ENCODE peak calls at places on chromosome 10, in ten cellular contexts. X is stimulated activated CD4-positive, alpha-beta T cell treated with anti-CD3 and anti-CD28 coated beads, Interleukin-12 subunit alpha, Interleukin-12 subunit beta, amount 100 ng/mL, for 48 hours; R is kidney tubule cell; G is stimulated activated CD8-positive, alpha-beta memory T cell treated with anti-CD3 and anti-CD28 coated beads, Interleukin-15, amount 100 ng/mL, for 24 hours; Y is mucosa of gallbladder; O is Right ventricle myocardium inferior; N is NCI-H774; F is NCI-H1436; P is lower leg skin; Z is A172. I is an unnamed sample.

GRCh38 chr10:62627985-62628384 is 176.5 kb upstream of the ADO start:
- DNase-seq in X (no peak), R (peak; percentile 71), G (no peak), Y (no peak), O (no peak), N (no peak), F (no peak), P (no peak), Z (no peak), I (no peak)

GRCh38 chr10:3206516-3207157 is 34.1 kb upstream of the PITRM1 start:
- DNase-seq in X (no peak), R (no peak), G (no peak), Y (no peak), O (peak; percentile 56), N (no peak), F (no peak), P (no peak), Z (no peak), I (no peak)

GRCh38 chr10:98332623-98333269 is 64.8 kb upstream of the LOXL4 start:
- DNase-seq in X (no peak), R (no peak), G (no peak), Y (no peak), O (no peak), N (no peak), F (no peak), P (no peak), Z (no peak), I (no peak)

GRCh38 chr10:74738985-74739567 is 87.3 kb upstream of the KAT6B start:
- DNase-seq in X (no peak), R (no peak), G (no peak), Y (no peak), O (no peak), N (no peak), F (no peak), P (no peak), Z (no peak), I (no peak)

GRCh38 chr10:130411496-130412070 is 275.4 kb downstream of the GLRX3 start:
- DNase-seq in X (no peak), R (no peak), G (no peak), Y (no peak), O (no peak), N (no peak), F (no peak), P (no peak), Z (no peak), I (no peak)

GRCh38 chr10:15140640-15141039 is 27.9 kb downstream of the NMT2 start:
- DNase-seq in X (no peak), R (no peak), G (no peak), Y (no peak), O (no peak), N (no peak), F (no peak), P (no peak), Z (no peak), I (no peak)

GRCh38 chr10:68787813-68788212 is 39.5 kb upstream of the STOX1 start:
- DNase-seq in X (no peak), R (no peak), G (no peak), Y (no peak), O (no peak), N (no peak), F (no peak), P (no peak), Z (no peak), I (no peak)

GRCh38 chr10:123147635-123148413 is at the start of gene HMX2:
- DNase-seq in X (no peak), R (no peak), G (no peak), Y (no peak), O (no peak), N (peak; percentile 20), F (peak; percentile 84), P (no peak), Z (no peak), I (no peak)

GRCh38 chr10:100996678-100997363 is 2.8 kb upstream of the LZTS2 start:
- DNase-seq in X (peak; percentile 28), R (peak; percentile 42), G (no peak), Y (no peak), O (no peak), N (peak; percentile 4), F (peak; percentile 22), P (no peak), Z (no peak), I (no peak)

GRCh38 chr10:76553700-76554470 is 1083.7 kb downstream of the KCNMA1 start:
- DNase-seq in X (no peak), R (no peak), G (no peak), Y (no peak), O (no peak), N (no peak), F (no peak), P (no peak), Z (no peak), I (no peak)

GRCh38 chr10:374354-374753 is 239.1 kb downstream of the ZMYND11 start:
- DNase-seq in X (no peak), R (no peak), G (no peak), Y (no peak), O (no peak), N (no peak), F (no peak), P (no peak), Z (peak; percentile 6), I (no peak)

GRCh38 chr10:29774475-29774874 is 139.7 kb upstream of the SVIL start:
- DNase-seq in X (no peak), R (no peak), G (no peak), Y (no peak), O (no peak), N (no peak), F (no peak), P (no peak), Z (no peak), I (no peak)

GRCh38 chr10:93068411-93069244 is 5.1 kb upstream of the CYP26A1 start:
- DNase-seq in X (no peak), R (peak; percentile 51), G (no peak), Y (peak; percentile 8), O (no peak), N (no peak), F (no peak), P (no peak), Z (no peak), I (no peak)

GRCh38 chr10:29648114-29648982 is 13.6 kb upstream of the SVIL start:
- DNase-seq in X (no peak), R (no peak), G (no peak), Y (no peak), O (no peak), N (no peak), F (no peak), P (no peak), Z (no peak), I (no peak)

GRCh38 chr10:48252354-48252650 is 22.2 kb downstream of the FRMPD2 start:
- DNase-seq in X (no peak), R (no peak), G (no peak), Y (no peak), O (no peak), N (no peak), F (no peak), P (no peak), Z (no peak), I (no peak)

GRCh38 chr10:124740374-124741280 is 3.6 kb downstream of the FAM53B start:
- DNase-seq in X (no peak), R (peak; percentile 52), G (no peak), Y (no peak), O (peak; percentile 88), N (no peak), F (no peak), P (no peak), Z (no peak), I (no peak)

GRCh38 chr10:71927669-71928592 is 36.3 kb upstream of the CHST3 start:
- DNase-seq in X (no peak), R (peak; percentile 86), G (no peak), Y (no peak), O (no peak), N (no peak), F (no peak), P (no peak), Z (no peak), I (no peak)

GRCh38 chr10:103840747-103841085 is 14.7 kb downstream of the SH3PXD2A start:
- DNase-seq in X (no peak), R (no peak), G (no peak), Y (no peak), O (no peak), N (no peak), F (no peak), P (no peak), Z (no peak), I (no peak)

GRCh38 chr10:51022933-51023585 is 51.2 kb upstream of the PRKG1 start:
- DNase-seq in X (no peak), R (no peak), G (no peak), Y (no peak), O (no peak), N (no peak), F (no peak), P (no peak), Z (no peak), I (no peak)

GRCh38 chr10:88499569-88500470 is 83.3 kb downstream of the RNLS start:
- DNase-seq in X (no peak), R (peak; percentile 79), G (no peak), Y (no peak), O (no peak), N (no peak), F (no peak), P (no peak), Z (peak; percentile 30), I (no peak)

GRCh38 chr10:132965411-132966057 is 23.2 kb upstream of the CFAP46 start:
- DNase-seq in X (no peak), R (peak; percentile 45), G (no peak), Y (no peak), O (no peak), N (no peak), F (no peak), P (no peak), Z (no peak), I (no peak)

GRCh38 chr10:18400201-18400910 is 251.0 kb downstream of the NSUN6 start:
- DNase-seq in X (no peak), R (no peak), G (no peak), Y (peak; percentile 56), O (no peak), N (peak; percentile 13), F (peak; percentile 15), P (no peak), Z (no peak), I (no peak)

GRCh38 chr10:102628451-102628911 is 15.8 kb upstream of the TRIM8 start:
- DNase-seq in X (no peak), R (peak; percentile 71), G (no peak), Y (no peak), O (peak; percentile 90), N (no peak), F (no peak), P (no peak), Z (peak; percentile 72), I (no peak)

I was measured in omental fat pad.